ENCODE peak calls at places on chromosomes 6 and 20, in eight cellular contexts. O is stomach, P is testis, U is uterus, S is tibial nerve, G is Peyer's patch, E is breast epithelium, Q is IMR-90. A is an unnamed sample.

GRCh38 chr6:139888691-139889122 is 514.3 kb upstream of the CITED2 start:
- DNase-seq in E (no peak), U (no peak), O (no peak), S (no peak), G (no peak), P (no peak), Q (peak; percentile 17), A (no peak)

GRCh38 chr6:143223895-143224294 is 163.2 kb downstream of the AIG1 start:
- DNase-seq in O (no peak), G (peak; percentile 86), U (no peak), Q (no peak), P (peak; percentile 28), S (peak; percentile 19), E (no peak), A (peak; percentile 65)

GRCh38 chr6:71676298-71676697 is 210.1 kb upstream of the RIMS1 start:
- DNase-seq in G (no peak), Q (no peak), O (no peak), P (no peak), U (no peak), S (no peak), E (no peak), A (no peak)

GRCh38 chr6:1136415-1136774 is 175.5 kb upstream of the FOXQ1 start:
- DNase-seq in E (peak; percentile 22), Q (peak; percentile 86), P (no peak), O (no peak), S (no peak), U (no peak), G (no peak), A (no peak)

GRCh38 chr20:52783769-52784168 is 188.4 kb upstream of the TSHZ2 start:
- DNase-seq in O (no peak), E (no peak), U (no peak), Q (no peak), P (no peak), S (no peak), G (no peak), A (no peak)

GRCh38 chr6:35781290-35781689 is 471 bp downstream of the CLPSL1 start:
- DNase-seq in G (no peak), S (no peak), E (no peak), Q (no peak), O (no peak), U (no peak), P (no peak), A (no peak)

GRCh38 chr6:44966449-44967091 is 361.6 kb upstream of the RUNX2 start:
- DNase-seq in E (no peak), O (no peak), P (no peak), U (no peak), S (no peak), Q (peak; percentile 81), G (no peak), A (peak; percentile 24)

GRCh38 chr20:37243937-37244571 is 17.6 kb downstream of the GHRH start:
- DNase-seq in G (no peak), P (peak; percentile 34), U (no peak), E (peak; percentile 51), S (no peak), O (peak; percentile 53), Q (no peak), A (peak; percentile 69)

GRCh38 chr6:32047084-32047478 is 8.9 kb downstream of the CYP21A2 start:
- DNase-seq in O (no peak), P (peak; percentile 35), U (peak; percentile 77), S (peak; percentile 68), G (peak; percentile 56), E (no peak), Q (peak; percentile 24), A (peak; percentile 84)

GRCh38 chr6:18692920-18693319 is 305.8 kb downstream of the RNF144B start:
- DNase-seq in E (no peak), O (no peak), Q (no peak), G (no peak), S (no peak), U (no peak), P (no peak), A (no peak)

GRCh38 chr20:31925631-31926030 is 26.2 kb downstream of the PDRG1 start:
- DNase-seq in Q (no peak), S (no peak), E (no peak), O (no peak), U (no peak), G (no peak), P (no peak), A (no peak)

GRCh38 chr6:82237013-82237412 is 10.5 kb downstream of the IBTK start:
- DNase-seq in E (no peak), P (no peak), Q (no peak), O (no peak), S (no peak), G (no peak), U (no peak), A (peak; percentile 33)

GRCh38 chr6:4906942-4907300 is 96.9 kb downstream of the RPP40 start:
- DNase-seq in P (no peak), O (no peak), G (no peak), U (no peak), E (no peak), S (no peak), Q (peak; percentile 34), A (no peak)

GRCh38 chr20:37282558-37282957 is 6.9 kb upstream of the MANBAL start:
- DNase-seq in Q (peak; percentile 81), G (no peak), U (peak; percentile 50), E (no peak), P (peak; percentile 71), S (no peak), O (no peak), A (no peak)

GRCh38 chr6:164825386-164825785 is 484.0 kb downstream of the C6orf118 start:
- DNase-seq in S (no peak), P (no peak), O (no peak), Q (no peak), G (no peak), E (no peak), U (no peak), A (no peak)

GRCh38 chr6:28258877-28259777 is at the start of gene NKAPL:
- DNase-seq in U (peak; percentile 75), P (peak; percentile 88), E (peak; percentile 61), G (peak; percentile 76), S (peak; percentile 33), Q (peak; percentile 46), O (peak; percentile 65), A (peak; percentile 88)

GRCh38 chr6:89895273-89895874 is 1.1 kb downstream of the GJA10 start:
- DNase-seq in S (no peak), E (no peak), O (no peak), P (peak; percentile 37), G (no peak), U (no peak), Q (peak; percentile 69), A (peak; percentile 49)

GRCh38 chr6:38133932-38134703 is 314.6 kb downstream of the ZFAND3 start:
- DNase-seq in S (no peak), U (no peak), G (no peak), P (no peak), Q (no peak), O (no peak), E (no peak), A (no peak)

GRCh38 chr6:38713812-38714211 is 1.3 kb upstream of the DNAH8 start:
- DNase-seq in S (no peak), G (peak; percentile 75), E (no peak), Q (no peak), O (no peak), U (no peak), P (no peak), A (no peak)

GRCh38 chr6:89237158-89237557 is 20.0 kb upstream of the GABRR1 start:
- DNase-seq in P (no peak), U (no peak), O (no peak), G (no peak), Q (no peak), E (no peak), S (no peak), A (no peak)

GRCh38 chr20:63903796-63904570 is 9.1 kb downstream of the DNAJC5 start:
- DNase-seq in Q (no peak), S (no peak), O (no peak), U (no peak), P (no peak), G (no peak), E (no peak), A (no peak)

GRCh38 chr20:38321959-38322598 is 18.1 kb downstream of the BPI start:
- DNase-seq in O (no peak), G (no peak), Q (peak; percentile 73), E (peak; percentile 49), S (no peak), P (peak; percentile 70), U (peak; percentile 60), A (peak; percentile 61)

GRCh38 chr6:149060985-149061760 is 256.3 kb upstream of the TAB2 start:
- DNase-seq in G (no peak), P (no peak), E (no peak), O (peak; percentile 50), U (no peak), S (no peak), Q (peak; percentile 70), A (no peak)

GRCh38 chr6:42318485-42318884 is 100.8 kb upstream of the MRPS10 start:
- DNase-seq in G (no peak), Q (no peak), O (no peak), E (no peak), P (no peak), U (no peak), S (no peak), A (no peak)
- TF ChIP-seq POLR2A in G (no peak), Q (no peak), O (no peak), E (no peak), P (no peak), U (no peak), S (no peak), A (no peak)

GRCh38 chr6:12039540-12040459 is 27.7 kb downstream of the HIVEP1 start:
- DNase-seq in O (no peak), E (no peak), P (no peak), S (no peak), Q (no peak), G (no peak), U (no peak), A (no peak)
- TF ChIP-seq CTCF in O (no peak), E (no peak), P (no peak), S (no peak), Q (peak; percentile 25), G (peak; percentile 11), U (no peak), A (no peak)

GRCh38 chr20:21701171-21701876 is 4.1 kb upstream of the PAX1 start:
- DNase-seq in Q (no peak), P (no peak), E (no peak), U (no peak), S (no peak), G (no peak), O (no peak), A (no peak)
- H3K27me3 ChIP-seq in Q (peaks cover 40% of the 10 kb centered on the region), P (no peaks in the 10 kb centered on the region), E (no peaks in the 10 kb centered on the region), U (no peaks in the 10 kb centered on the region), S (peaks cover 93% of the 10 kb centered on the region), G (no peaks in the 10 kb centered on the region), O (peaks cover 32% of the 10 kb centered on the region), A (peaks cover 73% of the 10 kb centered on the region)

DNA sequence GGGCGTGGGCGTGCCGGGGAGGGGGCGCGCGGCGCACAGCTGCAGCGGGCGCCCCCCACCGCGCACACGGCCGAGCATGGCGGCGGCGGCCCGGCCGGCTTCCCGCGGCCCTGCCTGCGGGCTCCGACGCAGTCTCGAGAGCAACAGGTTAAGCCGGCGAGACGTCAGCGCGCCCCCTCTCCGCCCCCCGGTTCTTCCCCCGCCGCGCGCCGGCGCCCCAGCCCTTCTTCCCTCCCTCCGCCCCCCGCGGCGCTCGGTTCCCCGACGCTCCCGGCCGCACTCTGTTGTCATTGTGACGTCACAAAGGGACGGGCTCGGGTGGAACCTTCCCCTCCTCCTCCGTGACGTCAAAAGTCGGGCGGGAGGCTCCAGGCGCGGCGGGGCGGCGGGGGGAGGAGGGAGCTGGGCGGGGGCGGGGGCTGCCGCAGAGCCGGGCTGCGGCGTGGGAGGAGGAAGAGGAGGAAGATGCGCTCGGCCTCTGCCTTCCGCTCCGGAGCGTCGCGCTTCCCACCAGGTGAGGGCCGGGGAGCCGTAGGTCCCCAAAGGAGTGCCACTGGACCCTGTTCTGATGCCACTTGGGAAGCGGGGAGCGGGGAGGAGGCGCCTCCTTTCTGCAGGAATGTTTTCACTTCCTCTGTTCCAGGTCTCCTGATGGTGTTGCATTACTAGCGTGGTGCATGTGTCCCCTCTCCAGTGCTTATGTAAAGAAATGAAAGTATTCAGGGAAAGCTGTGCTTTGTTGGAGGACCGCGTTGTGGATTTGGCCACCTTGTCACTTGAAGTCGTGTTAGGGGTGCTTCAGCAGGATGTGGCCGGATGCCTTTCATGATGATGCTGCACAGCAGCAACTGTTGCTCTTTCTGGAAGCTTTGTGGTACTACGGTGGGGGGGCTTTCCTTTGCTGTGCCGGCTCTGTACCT is 2.8 kb downstream of the JARID2 start:
- DNase-seq in P (peak; percentile 98), U (peak; percentile 94), Q (peak; percentile 97), O (peak; percentile 97), G (peak; percentile 98), E (peak; percentile 92), S (peak; percentile 88), A (peak; percentile 94)
- TF ChIP-seq POLR2A in P (no peak), U (no peak), Q (peak; percentile 56), O (peak; percentile 33), G (no peak), E (no peak), S (peak; percentile 33), A (peak; percentile 38)

A was measured in adrenal gland.